ENCODE peak calls at places on chromosomes 13 and 19, in six cellular contexts. M is right lobe of liver; N is left ventricle myocardium superior; P is effector memory CD8-positive, alpha-beta T cell; B is stimulated activated naive B cell treated with anti-CD40 and anti-IgM and Interleukin-4, amounts not matched to agents 10 μg/mL and 1 μg/mL and 100 μg/mL, for 72 hours; L is T-cell. H is an unnamed sample.

GRCh38 chr13:96637039-96637438 is 357.2 kb downstream of the OXGR1 start:
- ATAC-seq in M (peak), P (no peak), B (no peak), N (no peak), L (no peak), H (no peak)

GRCh38 chr13:25971499-25972145 is 80.2 kb downstream of the SHISA2 start:
- ATAC-seq in P (peak), N (no peak), M (no peak), L (peak), B (no peak), H (no peak)

GRCh38 chr19:38971672-38972071 is 3.9 kb downstream of the FBXO17 start:
- ATAC-seq in M (no peak), B (no peak), P (no peak), L (no peak), N (no peak), H (no peak)

GRCh38 chr19:49502866-49503581 is 6.8 kb downstream of the RPS11 start:
- ATAC-seq in N (peak), B (peak), L (no peak), M (peak), P (no peak), H (no peak)

GRCh38 chr13:40064723-40065122 is 409.3 kb downstream of the COG6 start:
- ATAC-seq in M (no peak), N (no peak), P (no peak), B (peak), L (no peak), H (no peak)

GRCh38 chr13:96779691-96780090 is 214.6 kb downstream of the OXGR1 start:
- ATAC-seq in P (no peak), M (no peak), N (no peak), L (no peak), B (no peak), H (no peak)

GRCh38 chr13:49586717-49587116 is 1.4 kb upstream of the RCBTB1 start:
- ATAC-seq in L (no peak), M (no peak), B (no peak), N (no peak), P (no peak), H (no peak)

GRCh38 chr19:50891253-50891625 is 18.0 kb downstream of the KLK2 start:
- ATAC-seq in N (no peak), B (no peak), M (no peak), L (no peak), P (no peak), H (peak)

GRCh38 chr19:29510701-29511265 is 15.0 kb upstream of the VSTM2B start:
- ATAC-seq in N (no peak), M (no peak), P (no peak), B (no peak), L (no peak), H (no peak)

GRCh38 chr19:15640904-15641597 is 354 bp downstream of the CYP4F3 start:
- ATAC-seq in L (no peak), N (no peak), P (no peak), B (no peak), M (peak), H (no peak)

GRCh38 chr13:109971745-109972090 is 185.3 kb upstream of the IRS2 start:
- ATAC-seq in B (no peak), L (no peak), N (no peak), M (no peak), P (no peak), H (no peak)

GRCh38 chr19:52778811-52779210 is 7.8 kb downstream of the ZNF600 start:
- ATAC-seq in N (no peak), B (peak), P (peak), M (no peak), L (no peak), H (no peak)

GRCh38 chr13:110265682-110266430 is 41.1 kb downstream of the COL4A1 start:
- ATAC-seq in L (no peak), B (no peak), N (peak), M (no peak), P (no peak), H (no peak)

GRCh38 chr13:30808600-30808999 is 73.3 kb downstream of the ALOX5AP start:
- ATAC-seq in P (no peak), M (no peak), B (peak), N (no peak), L (no peak), H (no peak)

GRCh38 chr13:66558511-66558910 is 671.6 kb downstream of the PCDH9 start:
- ATAC-seq in L (no peak), P (no peak), N (no peak), B (peak), M (peak), H (no peak)